ENCODE peak calls at places on chromosomes 12 and 14, in five cellular contexts. E is HCT116, G is HuH-7.5, U is HS-5, W is posterior vena cava. B is an unnamed sample.

GRCh38 chr12:131164096-131164872 is 210.6 kb downstream of the ADGRD1 start:
- DNase-seq in G (no peak), W (no peak), E (peak; percentile 10), U (no peak), B (no peak)

GRCh38 chr12:112061127-112061526 is 47.5 kb downstream of the NAA25 start:
- DNase-seq in W (no peak), U (no peak), G (no peak), E (no peak), B (no peak)

GRCh38 chr12:4809449-4810218 is 89.4 kb downstream of the GALNT8 start:
- DNase-seq in E (no peak), G (no peak), W (no peak), U (no peak), B (no peak)

GRCh38 chr12:70598467-70599194 is 38.6 kb downstream of the PTPRB start:
- DNase-seq in W (no peak), U (no peak), E (no peak), G (no peak), B (no peak)

GRCh38 chr14:79278798-79279644 is 932.3 kb downstream of the DIO2 start:
- DNase-seq in G (peak; percentile 19), E (no peak), U (peak; percentile 58), W (peak; percentile 91), B (peak; percentile 84)

GRCh38 chr12:58067610-58068387 is 126.4 kb downstream of the ATP23 start:
- DNase-seq in G (no peak), W (no peak), E (no peak), U (peak; percentile 55), B (no peak)

GRCh38 chr14:77615231-77616132 is 955 bp downstream of the SPTLC2 start:
- DNase-seq in E (no peak), U (peak; percentile 40), G (no peak), W (no peak), B (no peak)

GRCh38 chr12:94644622-94645021 is 5.7 kb downstream of the TMCC3 start:
- DNase-seq in W (no peak), U (peak; percentile 86), E (no peak), G (no peak), B (no peak)

GRCh38 chr12:49843871-49844437 is 1.0 kb upstream of the BCDIN3D start:
- DNase-seq in G (no peak), U (no peak), W (no peak), E (no peak), B (no peak)

GRCh38 chr14:64943981-64944520 is 1.5 kb upstream of the GPX2 start:
- DNase-seq in U (no peak), G (no peak), E (no peak), W (no peak), B (no peak)

GRCh38 chr14:65019944-65020566 is 33.4 kb downstream of the FNTB start:
- DNase-seq in G (peak; percentile 34), W (no peak), U (no peak), E (peak; percentile 53), B (no peak)

GRCh38 chr14:93538411-93538810 is 107.7 kb downstream of the UNC79 start:
- DNase-seq in U (no peak), W (no peak), G (no peak), E (peak; percentile 38), B (no peak)

GRCh38 chr14:104724981-104725771 is 1.1 kb downstream of the ADSS1 start:
- DNase-seq in W (no peak), E (no peak), G (no peak), U (no peak), B (no peak)

GRCh38 chr14:72033331-72033730 is 101.1 kb downstream of the RGS6 start:
- DNase-seq in G (no peak), W (no peak), E (no peak), U (no peak), B (no peak)

GRCh38 chr14:53113992-53114391 is 39.1 kb downstream of the DDHD1 start:
- DNase-seq in W (no peak), U (no peak), E (no peak), G (no peak), B (no peak)

GRCh38 chr12:29067430-29067829 is 81.6 kb upstream of the FAR2 start:
- DNase-seq in G (no peak), E (no peak), W (no peak), U (no peak), B (peak; percentile 19)

GRCh38 chr12:31590730-31591307 is at the start of gene DENND5B:
- DNase-seq in G (peak; percentile 76), U (no peak), W (peak; percentile 90), E (no peak), B (peak; percentile 63)

GRCh38 chr14:30227871-30228270 is 300.2 kb upstream of the PRKD1 start:
- DNase-seq in G (no peak), U (peak; percentile 35), W (no peak), E (no peak), B (no peak)

GRCh38 chr12:123083661-123084571 is 67.0 kb downstream of the PITPNM2 start:
- DNase-seq in G (no peak), W (no peak), U (no peak), E (no peak), B (peak; percentile 41)

GRCh38 chr12:130879781-130880389 is 8.0 kb downstream of the RAN start:
- DNase-seq in W (no peak), U (no peak), E (no peak), G (no peak), B (no peak)

GRCh38 chr14:53772936-53773335 is 183.7 kb downstream of the BMP4 start:
- DNase-seq in G (no peak), E (no peak), U (no peak), W (no peak), B (no peak)

GRCh38 chr12:7916936-7917335 is 19.1 kb downstream of the SLC2A3 start:
- DNase-seq in W (no peak), G (no peak), E (no peak), U (no peak), B (no peak)

GRCh38 chr14:36771256-36771655 is 109.6 kb downstream of the PAX9 start:
- DNase-seq in G (no peak), U (no peak), E (no peak), W (no peak), B (no peak)

GRCh38 chr12:1279050-1279449 is 288.0 kb downstream of the ERC1 start:
- DNase-seq in U (no peak), E (no peak), G (no peak), W (no peak), B (no peak)

GRCh38 chr12:131863711-131864396 is 30.6 kb upstream of the ULK1 start:
- DNase-seq in U (no peak), G (no peak), W (no peak), E (no peak), B (peak; percentile 71)

GRCh38 chr12:29782285-29782820 is 1.4 kb downstream of the TMTC1 start:
- DNase-seq in W (no peak), U (peak; percentile 65), G (no peak), E (no peak), B (no peak)

GRCh38 chr14:64646103-64646502 is 58.1 kb upstream of the PLEKHG3 start:
- DNase-seq in G (no peak), U (no peak), W (peak; percentile 1), E (no peak), B (no peak)

GRCh38 chr12:76470028-76470939 is 89.3 kb downstream of the OSBPL8 start:
- DNase-seq in G (no peak), W (no peak), U (peak; percentile 71), E (no peak), B (no peak)

GRCh38 chr12:53492830-53493609 is 6.2 kb downstream of the MAP3K12 start:
- DNase-seq in G (peak; percentile 87), E (peak; percentile 64), U (no peak), W (peak; percentile 99), B (peak; percentile 97)

GRCh38 chr12:46497739-46498138 is 125.2 kb upstream of the SLC38A2 start:
- DNase-seq in U (no peak), W (no peak), E (no peak), G (no peak), B (no peak)

GRCh38 chr14:94989946-94990345 is 167.4 kb downstream of the DICER1 start:
- DNase-seq in G (no peak), E (no peak), W (no peak), U (no peak), B (no peak)

GRCh38 chr12:47775100-47775911 is 2.3 kb downstream of the SLC48A1 start:
- DNase-seq in G (no peak), E (no peak), W (no peak), U (no peak), B (no peak)

GRCh38 chr14:68728342-68729106 is 64.3 kb downstream of the ZFP36L1 start:
- DNase-seq in E (no peak), U (no peak), W (no peak), G (no peak), B (no peak)

GRCh38 chr12:51198568-51199400 is 19.1 kb downstream of the POU6F1 start:
- DNase-seq in E (no peak), U (no peak), G (peak; percentile 49), W (peak; percentile 68), B (no peak)

GRCh38 chr14:100076630-100077029 is 11.4 kb downstream of the EVL start:
- DNase-seq in U (peak; percentile 50), W (no peak), E (no peak), G (no peak), B (no peak)

B was measured in left lung.